ENCODE peak calls at places on chromosome 6, in five cellular contexts. One of them, this sample, is unnamed.

GRCh38 chr6:89669002-89669401 is 30.5 kb upstream of the LYRM2 start:
- DNase-seq in body of pancreas: no peak
- DNase-seq in adrenal gland: no peak
- DNase-seq in kidney: no peak
- DNase-seq in uterus: no peak
- DNase-seq in this sample: no peak

GRCh38 chr6:19204445-19204844 is 632.7 kb upstream of the ID4 start:
- DNase-seq in body of pancreas: no peak
- DNase-seq in adrenal gland: no peak
- DNase-seq in kidney: no peak
- DNase-seq in uterus: no peak
- DNase-seq in this sample: no peak

GRCh38 chr6:30754631-30755030 is 10.3 kb upstream of the IER3 start:
- DNase-seq in body of pancreas: no peak
- DNase-seq in adrenal gland: no peak
- DNase-seq in kidney: no peak
- DNase-seq in uterus: no peak
- DNase-seq in this sample: no peak

GRCh38 chr6:119720160-119720559 is 370.6 kb upstream of the MAN1A1 start:
- DNase-seq in body of pancreas: no peak
- DNase-seq in adrenal gland: no peak
- DNase-seq in kidney: no peak
- DNase-seq in uterus: no peak
- DNase-seq in this sample: no peak

GRCh38 chr6:90701146-90701781 is 114.4 kb upstream of the MAP3K7 start:
- DNase-seq in body of pancreas: no peak
- DNase-seq in adrenal gland: no peak
- DNase-seq in kidney: no peak
- DNase-seq in uterus: no peak
- DNase-seq in this sample: no peak

GRCh38 chr6:170011233-170012142 is 260.1 kb downstream of the ERMARD start:
- DNase-seq in body of pancreas: no peak
- DNase-seq in adrenal gland: peak; percentile 55
- DNase-seq in kidney: peak; percentile 93
- DNase-seq in uterus: peak; percentile 31
- DNase-seq in this sample: no peak

GRCh38 chr6:329888-330691 is 37.8 kb downstream of the DUSP22 start:
- DNase-seq in body of pancreas: no peak
- DNase-seq in adrenal gland: no peak
- DNase-seq in kidney: no peak
- DNase-seq in uterus: no peak
- DNase-seq in this sample: no peak

GRCh38 chr6:10719386-10720228 is 3.3 kb upstream of the TMEM14C start:
- DNase-seq in body of pancreas: peak; percentile 7
- DNase-seq in adrenal gland: no peak
- DNase-seq in kidney: peak; percentile 74
- DNase-seq in uterus: peak; percentile 31
- DNase-seq in this sample: no peak

GRCh38 chr6:112956696-112957525 is 609.8 kb downstream of the RFPL4B start:
- DNase-seq in body of pancreas: no peak
- DNase-seq in adrenal gland: no peak
- DNase-seq in kidney: no peak
- DNase-seq in uterus: peak; percentile 22
- DNase-seq in this sample: no peak

GRCh38 chr6:24234043-24234442 is 108.0 kb downstream of the NRSN1 start:
- DNase-seq in body of pancreas: no peak
- DNase-seq in adrenal gland: no peak
- DNase-seq in kidney: no peak
- DNase-seq in uterus: no peak
- DNase-seq in this sample: no peak

GRCh38 chr6:22829070-22829469 is 259.7 kb downstream of the HDGFL1 start:
- DNase-seq in body of pancreas: no peak
- DNase-seq in adrenal gland: no peak
- DNase-seq in kidney: no peak
- DNase-seq in uterus: no peak
- DNase-seq in this sample: no peak

GRCh38 chr6:56699066-56699654 is 56.5 kb upstream of the DST start:
- DNase-seq in body of pancreas: no peak
- DNase-seq in adrenal gland: no peak
- DNase-seq in kidney: no peak
- DNase-seq in uterus: no peak
- DNase-seq in this sample: no peak

GRCh38 chr6:144460224-144461095 is 175.3 kb downstream of the UTRN start:
- DNase-seq in body of pancreas: no peak
- DNase-seq in adrenal gland: no peak
- DNase-seq in kidney: no peak
- DNase-seq in uterus: no peak
- DNase-seq in this sample: no peak

GRCh38 chr6:74932214-74932923 is 273.5 kb downstream of the COL12A1 start:
- DNase-seq in body of pancreas: no peak
- DNase-seq in adrenal gland: no peak
- DNase-seq in kidney: no peak
- DNase-seq in uterus: no peak
- DNase-seq in this sample: no peak

GRCh38 chr6:136487746-136488145 is 62.5 kb downstream of the MAP7 start:
- DNase-seq in body of pancreas: no peak
- DNase-seq in adrenal gland: no peak
- DNase-seq in kidney: no peak
- DNase-seq in uterus: no peak
- DNase-seq in this sample: no peak

GRCh38 chr6:3320238-3320637 is 61.5 kb downstream of the PSMG4 start:
- DNase-seq in body of pancreas: no peak
- DNase-seq in adrenal gland: no peak
- DNase-seq in kidney: no peak
- DNase-seq in uterus: peak; percentile 3
- DNase-seq in this sample: no peak

GRCh38 chr6:144753023-144753705 is 468.0 kb downstream of the UTRN start:
- DNase-seq in body of pancreas: no peak
- DNase-seq in adrenal gland: no peak
- DNase-seq in kidney: no peak
- DNase-seq in uterus: no peak
- DNase-seq in this sample: no peak

GRCh38 chr6:22334778-22335177 is 37.9 kb upstream of the PRL start:
- DNase-seq in body of pancreas: no peak
- DNase-seq in adrenal gland: no peak
- DNase-seq in kidney: no peak
- DNase-seq in uterus: no peak
- DNase-seq in this sample: no peak

GRCh38 chr6:86609549-86610388 is 327.6 kb upstream of the HTR1E start:
- DNase-seq in body of pancreas: no peak
- DNase-seq in adrenal gland: no peak
- DNase-seq in kidney: no peak
- DNase-seq in uterus: no peak
- DNase-seq in this sample: no peak

GRCh38 chr6:150773969-150774368 is 91.5 kb upstream of the MTHFD1L start:
- DNase-seq in body of pancreas: no peak
- DNase-seq in adrenal gland: no peak
- DNase-seq in kidney: no peak
- DNase-seq in uterus: no peak
- DNase-seq in this sample: no peak

GRCh38 chr6:73521351-73522254 is 771 bp upstream of the EEF1A1 start:
- DNase-seq in body of pancreas: peak; percentile 72
- DNase-seq in adrenal gland: no peak
- DNase-seq in kidney: peak; percentile 94
- DNase-seq in uterus: no peak
- DNase-seq in this sample: no peak

GRCh38 chr6:37741757-37742400 is 44.2 kb upstream of the MDGA1 start:
- DNase-seq in body of pancreas: peak; percentile 84
- DNase-seq in adrenal gland: peak; percentile 35
- DNase-seq in kidney: no peak
- DNase-seq in uterus: no peak
- DNase-seq in this sample: no peak
- TF ChIP-seq CTCF in body of pancreas: peak; percentile 69
- TF ChIP-seq CTCF in adrenal gland: no peak
- TF ChIP-seq CTCF in kidney: peak; percentile 34
- TF ChIP-seq CTCF in uterus: no peak
- TF ChIP-seq CTCF in this sample: peak; percentile 37

GRCh38 chr6:33752139-33753015 is 5.7 kb upstream of the IP6K3 start:
- DNase-seq in body of pancreas: peak; percentile 51
- DNase-seq in adrenal gland: no peak
- DNase-seq in kidney: no peak
- DNase-seq in uterus: no peak
- DNase-seq in this sample: no peak

GRCh38 chr6:33747823-33748222 is 1.1 kb upstream of the IP6K3 start:
- DNase-seq in body of pancreas: no peak
- DNase-seq in adrenal gland: no peak
- DNase-seq in kidney: no peak
- DNase-seq in uterus: no peak
- DNase-seq in this sample: no peak

GRCh38 chr6:33749401-33749800 is 2.7 kb upstream of the IP6K3 start:
- DNase-seq in body of pancreas: no peak
- DNase-seq in adrenal gland: no peak
- DNase-seq in kidney: no peak
- DNase-seq in uterus: no peak
- DNase-seq in this sample: no peak

GRCh38 chr6:33748851-33749250 is 2.1 kb upstream of the IP6K3 start:
- DNase-seq in body of pancreas: no peak
- DNase-seq in adrenal gland: no peak
- DNase-seq in kidney: no peak
- DNase-seq in uterus: no peak
- DNase-seq in this sample: no peak

DNA sequence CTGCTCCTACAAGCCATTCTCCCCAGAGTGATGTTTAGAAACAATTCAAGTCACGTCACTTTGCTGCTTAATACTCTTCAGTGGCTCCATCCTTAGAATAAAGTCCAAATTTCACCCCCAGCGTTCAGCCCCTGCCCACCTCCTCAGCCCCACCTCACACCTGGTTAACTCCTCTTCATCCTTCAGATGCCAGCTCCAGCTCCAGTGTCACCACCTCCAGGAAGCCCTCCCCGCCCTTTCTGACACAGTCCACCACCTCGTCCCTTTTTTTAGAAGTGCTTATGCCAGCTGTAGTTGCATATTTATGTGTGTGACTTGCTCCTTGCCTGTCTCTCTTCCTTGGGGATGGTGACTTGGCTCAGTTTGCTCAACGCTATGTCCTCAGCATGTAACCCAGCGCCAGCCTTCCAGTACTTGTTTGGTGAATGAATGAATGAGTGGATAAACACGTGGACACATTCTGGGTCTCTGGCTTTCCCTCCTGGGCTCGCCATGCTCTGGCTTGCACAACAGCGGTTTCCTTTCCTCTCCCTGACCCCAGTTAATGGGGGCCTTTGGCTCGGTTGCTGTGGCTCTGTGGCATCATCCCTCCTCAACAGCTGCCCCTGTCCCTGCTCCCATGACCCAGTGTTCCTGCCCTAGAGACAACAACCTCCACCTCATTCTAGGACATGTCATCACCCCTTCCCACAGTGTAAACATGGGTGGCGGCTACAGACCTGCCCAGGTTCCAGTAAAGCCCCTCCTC is 3.7 kb upstream of the IP6K3 start:
- DNase-seq in body of pancreas: no peak
- DNase-seq in adrenal gland: no peak
- DNase-seq in kidney: peak; percentile 81
- DNase-seq in uterus: peak; percentile 35
- DNase-seq in this sample: no peak
- H3K36me3 ChIP-seq in body of pancreas: no peaks in the 10 kb centered on the region
- H3K36me3 ChIP-seq in adrenal gland: no peaks in the 10 kb centered on the region
- H3K36me3 ChIP-seq in kidney: no peaks in the 10 kb centered on the region
- H3K36me3 ChIP-seq in uterus: no peaks in the 10 kb centered on the region
- H3K36me3 ChIP-seq in this sample: no peaks in the 10 kb centered on the region

GRCh38 chr6:83378621-83379388 is 52.0 kb downstream of the ME1 start:
- DNase-seq in body of pancreas: no peak
- DNase-seq in adrenal gland: no peak
- DNase-seq in kidney: no peak
- DNase-seq in uterus: no peak
- DNase-seq in this sample: no peak
- TF ChIP-seq CTCF in body of pancreas: no peak
- TF ChIP-seq CTCF in adrenal gland: no peak
- TF ChIP-seq CTCF in kidney: no peak
- TF ChIP-seq CTCF in uterus: no peak
- TF ChIP-seq CTCF in this sample: no peak

GRCh38 chr6:13296536-13296997 is 31.8 kb downstream of the TBC1D7 start:
- DNase-seq in body of pancreas: no peak
- DNase-seq in adrenal gland: no peak
- DNase-seq in kidney: no peak
- DNase-seq in uterus: no peak
- DNase-seq in this sample: no peak

GRCh38 chr6:13292774-13293173 is 35.6 kb downstream of the TBC1D7 start:
- DNase-seq in body of pancreas: no peak
- DNase-seq in adrenal gland: no peak
- DNase-seq in kidney: no peak
- DNase-seq in uterus: no peak
- DNase-seq in this sample: no peak

GRCh38 chr6:13297391-13297790 is 30.9 kb downstream of the TBC1D7 start:
- DNase-seq in body of pancreas: no peak
- DNase-seq in adrenal gland: no peak
- DNase-seq in kidney: no peak
- DNase-seq in uterus: no peak
- DNase-seq in this sample: no peak

GRCh38 chr6:13295576-13295975 is 32.8 kb downstream of the TBC1D7 start:
- DNase-seq in body of pancreas: no peak
- DNase-seq in adrenal gland: no peak
- DNase-seq in kidney: no peak
- DNase-seq in uterus: no peak
- DNase-seq in this sample: no peak

GRCh38 chr6:13294499-13295069 is 33.8 kb downstream of the TBC1D7 start:
- DNase-seq in body of pancreas: no peak
- DNase-seq in adrenal gland: no peak
- DNase-seq in kidney: no peak
- DNase-seq in uterus: no peak
- DNase-seq in this sample: no peak
- H3K36me3 ChIP-seq in body of pancreas: peaks cover 7% of the 10 kb centered on the region
- H3K36me3 ChIP-seq in adrenal gland: no peaks in the 10 kb centered on the region
- H3K36me3 ChIP-seq in kidney: peaks cover 11% of the 10 kb centered on the region
- H3K36me3 ChIP-seq in uterus: no peaks in the 10 kb centered on the region
- H3K36me3 ChIP-seq in this sample: peaks cover 16% of the 10 kb centered on the region

GRCh38 chr6:154277578-154278128 is 79.0 kb downstream of the IPCEF1 start:
- DNase-seq in body of pancreas: no peak
- DNase-seq in adrenal gland: no peak
- DNase-seq in kidney: no peak
- DNase-seq in uterus: no peak
- DNase-seq in this sample: no peak

GRCh38 chr6:154274175-154274574 is 82.4 kb downstream of the IPCEF1 start:
- DNase-seq in body of pancreas: no peak
- DNase-seq in adrenal gland: no peak
- DNase-seq in kidney: no peak
- DNase-seq in uterus: no peak
- DNase-seq in this sample: no peak

GRCh38 chr6:154276810-154277577 is 79.6 kb downstream of the IPCEF1 start:
- DNase-seq in body of pancreas: no peak
- DNase-seq in adrenal gland: no peak
- DNase-seq in kidney: no peak
- DNase-seq in uterus: no peak
- DNase-seq in this sample: no peak
- TF ChIP-seq CTCF in body of pancreas: peak; percentile 67
- TF ChIP-seq CTCF in adrenal gland: peak; percentile 78
- TF ChIP-seq CTCF in kidney: peak; percentile 68
- TF ChIP-seq CTCF in uterus: peak; percentile 68
- TF ChIP-seq CTCF in this sample: peak; percentile 65

GRCh38 chr6:158631678-158632537 is 12.6 kb downstream of the DYNLT1 start:
- DNase-seq in body of pancreas: peak; percentile 44
- DNase-seq in adrenal gland: peak; percentile 82
- DNase-seq in kidney: peak; percentile 91
- DNase-seq in uterus: peak; percentile 71
- DNase-seq in this sample: peak; percentile 85
- H3K36me3 ChIP-seq in body of pancreas: peaks cover 6% of the 10 kb centered on the region
- H3K36me3 ChIP-seq in adrenal gland: no peaks in the 10 kb centered on the region
- H3K36me3 ChIP-seq in kidney: peaks cover 8% of the 10 kb centered on the region
- H3K36me3 ChIP-seq in uterus: no peaks in the 10 kb centered on the region
- H3K36me3 ChIP-seq in this sample: peaks cover 25% of the 10 kb centered on the region

This sample was measured in ascending aorta.